ENCODE peak calls at places on chromosome 19, in ten cellular contexts. E, X, H, C, Q, L, B, T, G and A are unnamed samples.
A peak's percentile ranks its signal among the peaks of the same experiment; 100 is the strongest.

GRCh38 chr19:54606891-54607781 is 13.7 kb downstream of the LILRA1 start:
- DNase-seq in E (no peak), X (no peak), H (no peak), C (no peak), Q (no peak), L (no peak), B (no peak), T (no peak), G (no peak), A (no peak)

GRCh38 chr19:3115916-3116602 is 19.8 kb upstream of the GNA15 start:
- DNase-seq in E (no peak), X (no peak), H (peak; percentile 28), C (no peak), Q (peak; percentile 33), L (no peak), B (no peak), T (no peak), G (no peak), A (no peak)

GRCh38 chr19:13827656-13828055 is 32.4 kb downstream of the ZSWIM4 start:
- DNase-seq in E (no peak), X (no peak), H (no peak), C (no peak), Q (no peak), L (no peak), B (no peak), T (no peak), G (no peak), A (no peak)

GRCh38 chr19:13537454-13537853 is 31.2 kb upstream of the CACNA1A start:
- DNase-seq in E (no peak), X (no peak), H (no peak), C (no peak), Q (no peak), L (no peak), B (peak; percentile 10), T (no peak), G (peak; percentile 12), A (no peak)

GRCh38 chr19:19064811-19065745 is 1.3 kb downstream of the SLC25A42 start:
- DNase-seq in E (no peak), X (no peak), H (no peak), C (no peak), Q (no peak), L (no peak), B (peak; percentile 49), T (no peak), G (no peak), A (no peak)

GRCh38 chr19:31257426-31258130 is 91.7 kb downstream of the TSHZ3 start:
- DNase-seq in E (no peak), X (no peak), H (no peak), C (no peak), Q (no peak), L (no peak), B (no peak), T (no peak), G (no peak), A (no peak)

GRCh38 chr19:1363599-1363998 is 20.1 kb upstream of the NDUFS7 start:
- DNase-seq in E (no peak), X (no peak), H (no peak), C (no peak), Q (no peak), L (no peak), B (peak; percentile 21), T (no peak), G (no peak), A (no peak)

GRCh38 chr19:45164577-45165335 is 4.0 kb upstream of the NKPD1 start:
- DNase-seq in E (no peak), X (peak; percentile 10), H (peak; percentile 68), C (peak; percentile 35), Q (no peak), L (peak; percentile 26), B (peak; percentile 88), T (peak; percentile 22), G (no peak), A (peak; percentile 92)

GRCh38 chr19:52007436-52007804 is 591 bp downstream of the ZNF615 start:
- DNase-seq in E (peak; percentile 20), X (no peak), H (peak; percentile 8), C (no peak), Q (no peak), L (no peak), B (no peak), T (no peak), G (no peak), A (no peak)

GRCh38 chr19:54481326-54481930 is 8.3 kb upstream of the CDC42EP5 start:
- DNase-seq in E (peak; percentile 7), X (no peak), H (no peak), C (no peak), Q (peak; percentile 41), L (peak; percentile 48), B (peak; percentile 53), T (no peak), G (peak; percentile 66), A (no peak)

GRCh38 chr19:6720369-6721112 is at the start of gene C3:
- DNase-seq in E (peak; percentile 2), X (no peak), H (no peak), C (no peak), Q (no peak), L (no peak), B (peak; percentile 74), T (no peak), G (no peak), A (peak; percentile 83)

GRCh38 chr19:45175663-45176345 is 2.2 kb downstream of the TRAPPC6A start:
- DNase-seq in E (no peak), X (no peak), H (no peak), C (no peak), Q (no peak), L (no peak), B (no peak), T (no peak), G (no peak), A (no peak)

GRCh38 chr19:41702208-41702651 is 6.2 kb upstream of the CEACAM5 start:
- DNase-seq in E (no peak), X (peak; percentile 4), H (peak; percentile 20), C (no peak), Q (peak; percentile 27), L (no peak), B (no peak), T (no peak), G (no peak), A (no peak)

GRCh38 chr19:21617740-21618339 is 112.4 kb downstream of the ZNF429 start:
- DNase-seq in E (no peak), X (no peak), H (no peak), C (no peak), Q (no peak), L (no peak), B (no peak), T (no peak), G (no peak), A (no peak)

GRCh38 chr19:18112989-18113478 is 15.5 kb downstream of the MAST3 start:
- DNase-seq in E (peak; percentile 65), X (no peak), H (peak; percentile 62), C (peak; percentile 68), Q (no peak), L (peak; percentile 67), B (peak; percentile 85), T (no peak), G (peak; percentile 80), A (no peak)

GRCh38 chr19:7287716-7288115 is 6.5 kb downstream of the INSR start:
- DNase-seq in E (no peak), X (no peak), H (no peak), C (no peak), Q (no peak), L (no peak), B (no peak), T (no peak), G (no peak), A (no peak)

GRCh38 chr19:6535558-6536137 is 4.8 kb downstream of the TNFSF9 start:
- DNase-seq in E (no peak), X (no peak), H (no peak), C (no peak), Q (no peak), L (no peak), B (no peak), T (no peak), G (no peak), A (no peak)

GRCh38 chr19:8240274-8241229 is 31.4 kb downstream of the CERS4 start:
- DNase-seq in E (peak; percentile 59), X (peak; percentile 65), H (peak; percentile 97), C (peak; percentile 20), Q (peak; percentile 30), L (peak; percentile 11), B (peak; percentile 94), T (peak; percentile 83), G (no peak), A (peak; percentile 82)

GRCh38 chr19:46466536-46467199 is 4.7 kb downstream of the PNMA8A start:
- DNase-seq in E (no peak), X (peak; percentile 37), H (peak; percentile 91), C (no peak), Q (peak; percentile 42), L (no peak), B (no peak), T (peak; percentile 55), G (no peak), A (no peak)

GRCh38 chr19:46515879-46516350 is 20.2 kb upstream of the PNMA8B start:
- DNase-seq in E (peak; percentile 20), X (no peak), H (peak; percentile 36), C (no peak), Q (no peak), L (no peak), B (peak; percentile 80), T (no peak), G (peak; percentile 28), A (no peak)

GRCh38 chr19:16771618-16772017 is 52.0 kb downstream of the NWD1 start:
- DNase-seq in E (peak; percentile 8), X (peak; percentile 14), H (peak; percentile 59), C (peak; percentile 66), Q (peak; percentile 20), L (peak; percentile 74), B (peak; percentile 85), T (peak; percentile 26), G (peak; percentile 71), A (peak; percentile 68)

GRCh38 chr19:35468637-35469036 is 20.6 kb downstream of the FFAR2 start:
- DNase-seq in E (peak; percentile 5), X (peak; percentile 2), H (no peak), C (peak; percentile 27), Q (no peak), L (peak; percentile 70), B (peak; percentile 72), T (no peak), G (peak; percentile 6), A (no peak)

GRCh38 chr19:46115396-46116109 is 8.9 kb downstream of the IGFL3 start:
- DNase-seq in E (no peak), X (no peak), H (peak; percentile 94), C (peak; percentile 8), Q (no peak), L (no peak), B (peak; percentile 43), T (peak; percentile 70), G (no peak), A (no peak)

GRCh38 chr19:56372281-56372680 is 21.1 kb downstream of the ZNF582 start:
- DNase-seq in E (no peak), X (no peak), H (peak; percentile 20), C (no peak), Q (no peak), L (no peak), B (no peak), T (no peak), G (no peak), A (no peak)

GRCh38 chr19:40503300-40503699 is 36.5 kb downstream of the SPTBN4 start:
- DNase-seq in E (no peak), X (no peak), H (no peak), C (no peak), Q (no peak), L (no peak), B (no peak), T (no peak), G (peak; percentile 77), A (no peak)

GRCh38 chr19:1270168-1270853 is 1.2 kb downstream of the CIRBP start:
- DNase-seq in E (no peak), X (no peak), H (no peak), C (no peak), Q (no peak), L (no peak), B (no peak), T (no peak), G (no peak), A (no peak)

GRCh38 chr19:6230991-6231448 is 48.8 kb downstream of the MLLT1 start:
- DNase-seq in E (no peak), X (no peak), H (no peak), C (no peak), Q (no peak), L (no peak), B (no peak), T (no peak), G (no peak), A (no peak)

GRCh38 chr19:13441810-13442512 is 64.3 kb downstream of the CACNA1A start:
- DNase-seq in E (no peak), X (no peak), H (peak; percentile 37), C (no peak), Q (peak; percentile 5), L (peak; percentile 7), B (peak; percentile 61), T (no peak), G (no peak), A (no peak)